ENCODE peak calls at places on chromosome X, in four cellular contexts. S is SK-N-SH; X is CD8-positive, alpha-beta T cell; T is upper lobe of right lung. A is an unnamed sample.

GRCh38 chrX:435536-436122 is 48.9 kb upstream of the PPP2R3B start:
- DNase-seq in T (peak), S (no peak), X (no peak), A (no peak)

GRCh38 chrX:37420756-37421155 is 71.6 kb downstream of the PRRG1 start:
- DNase-seq in X (no peak), S (no peak), T (no peak), A (no peak)

GRCh38 chrX:133053854-133054565 is 42.9 kb downstream of the USP26 start:
- DNase-seq in S (no peak), X (no peak), T (no peak), A (no peak)

GRCh38 chrX:56994375-56995270 is 718 bp downstream of the SPIN3 start:
- DNase-seq in X (no peak), T (no peak), S (peak), A (no peak)

GRCh38 chrX:40867352-40867751 is 132.0 kb upstream of the MED14 start:
- DNase-seq in T (no peak), S (no peak), X (no peak), A (no peak)

GRCh38 chrX:38275615-38276014 is 51.7 kb downstream of the RPGR start:
- DNase-seq in T (no peak), S (no peak), X (no peak), A (no peak)

GRCh38 chrX:7480721-7481120 is 332.8 kb upstream of the PUDP start:
- DNase-seq in X (no peak), T (no peak), S (no peak), A (no peak)

GRCh38 chrX:133933316-133933715 is 52.1 kb downstream of the GPC3 start:
- DNase-seq in S (no peak), X (no peak), T (no peak), A (no peak)

GRCh38 chrX:48467331-48467761 is 2.7 kb downstream of the SLC38A5 start:
- DNase-seq in X (no peak), S (no peak), T (no peak), A (peak)
- H3K27ac ChIP-seq in X (no peak), S (no peak), T (no peak), A (peak)

GRCh38 chrX:39519213-39519544 is 578.6 kb downstream of the BCOR start:
- DNase-seq in T (no peak), S (peak), X (no peak), A (no peak)
- H3K4me3 ChIP-seq in T (peak), S (no peak), X (no peak), A (no peak)

GRCh38 chrX:2391869-2392606 is 108.7 kb downstream of the DHRSX start:
- DNase-seq in S (no peak), T (no peak), X (no peak), A (no peak)
- TF ChIP-seq CTCF in S (no peak), T (no peak), X (no peak), A (no peak)

DNA sequence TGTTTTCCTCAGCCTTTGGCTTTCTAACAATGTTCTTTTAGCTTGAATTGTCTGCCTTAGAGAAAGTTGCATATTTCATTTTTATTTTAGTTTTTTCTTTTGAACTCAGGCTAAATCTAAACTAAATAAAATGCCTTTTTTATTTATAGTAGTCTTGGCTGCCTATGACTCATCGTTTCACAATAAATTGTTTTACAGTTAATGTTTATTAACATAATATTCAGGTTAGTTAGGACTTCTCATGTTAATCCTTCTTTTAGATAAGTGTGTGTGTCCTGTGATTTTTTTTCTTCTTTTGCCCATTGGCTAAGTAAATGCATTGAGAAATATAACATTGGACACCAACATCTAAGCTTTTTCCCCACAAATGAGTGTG is 1.6 kb downstream of the RP2 start:
- DNase-seq in T (no peak), S (no peak), X (no peak), A (no peak)
- H3K27ac ChIP-seq in T (peak), S (no peak), X (no peak), A (no peak)

GRCh38 chrX:49039598-49040375 is 3.4 kb downstream of the TFE3 start:
- DNase-seq in X (peak), T (peak), S (peak), A (peak)

GRCh38 chrX:49042581-49043219 is 457 bp downstream of the TFE3 start:
- DNase-seq in S (no peak), X (no peak), T (no peak), A (no peak)

GRCh38 chrX:49041683-49042529 is 1.3 kb downstream of the TFE3 start:
- DNase-seq in T (no peak), X (no peak), S (peak), A (peak)

GRCh38 chrX:49037883-49038475 is 5.2 kb downstream of the TFE3 start:
- DNase-seq in T (no peak), X (no peak), S (no peak), A (no peak)

DNA sequence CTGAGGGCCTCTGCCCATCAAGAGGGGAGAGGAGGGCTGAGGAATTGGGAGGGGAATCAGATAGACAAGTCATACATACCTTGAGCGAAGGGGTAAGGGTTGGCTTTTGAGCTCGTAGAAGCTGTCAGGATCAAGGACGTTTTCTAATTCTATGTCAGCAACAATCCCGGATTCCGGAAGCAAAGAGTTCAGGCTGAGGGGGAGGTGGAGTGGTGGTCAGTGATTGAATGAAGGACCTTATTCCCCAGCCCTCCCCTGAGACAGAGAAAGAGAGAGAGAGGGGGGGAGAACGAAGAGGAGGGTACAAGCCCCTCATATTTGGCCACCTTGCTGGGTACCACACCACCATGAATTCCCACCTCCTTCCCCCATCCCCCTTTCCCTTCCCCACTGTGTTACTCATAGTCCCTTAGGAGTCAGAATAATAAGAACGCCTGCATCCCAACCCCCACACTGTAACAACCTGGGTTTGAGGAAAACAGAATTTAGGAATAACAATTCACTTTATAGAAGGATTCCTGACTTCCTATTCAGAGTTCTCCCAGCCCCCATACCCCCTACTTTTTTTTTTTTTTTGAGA is 2.7 kb downstream of the TFE3 start:
- DNase-seq in X (no peak), S (no peak), T (no peak), A (no peak)
- H3K4me3 ChIP-seq in X (no peak), S (no peak), T (peak), A (no peak)

GRCh38 chrX:74349387-74349786 is 45.4 kb downstream of the ZCCHC13 start:
- DNase-seq in X (no peak), T (no peak), S (no peak), A (no peak)

GRCh38 chrX:74343327-74343969 is 39.5 kb downstream of the ZCCHC13 start:
- DNase-seq in X (no peak), T (no peak), S (no peak), A (no peak)

GRCh38 chrX:74338852-74339251 is 34.9 kb downstream of the ZCCHC13 start:
- DNase-seq in X (no peak), S (no peak), T (no peak), A (no peak)

GRCh38 chrX:74346124-74346523 is 42.1 kb downstream of the ZCCHC13 start:
- DNase-seq in T (no peak), S (no peak), X (no peak), A (no peak)

DNA sequence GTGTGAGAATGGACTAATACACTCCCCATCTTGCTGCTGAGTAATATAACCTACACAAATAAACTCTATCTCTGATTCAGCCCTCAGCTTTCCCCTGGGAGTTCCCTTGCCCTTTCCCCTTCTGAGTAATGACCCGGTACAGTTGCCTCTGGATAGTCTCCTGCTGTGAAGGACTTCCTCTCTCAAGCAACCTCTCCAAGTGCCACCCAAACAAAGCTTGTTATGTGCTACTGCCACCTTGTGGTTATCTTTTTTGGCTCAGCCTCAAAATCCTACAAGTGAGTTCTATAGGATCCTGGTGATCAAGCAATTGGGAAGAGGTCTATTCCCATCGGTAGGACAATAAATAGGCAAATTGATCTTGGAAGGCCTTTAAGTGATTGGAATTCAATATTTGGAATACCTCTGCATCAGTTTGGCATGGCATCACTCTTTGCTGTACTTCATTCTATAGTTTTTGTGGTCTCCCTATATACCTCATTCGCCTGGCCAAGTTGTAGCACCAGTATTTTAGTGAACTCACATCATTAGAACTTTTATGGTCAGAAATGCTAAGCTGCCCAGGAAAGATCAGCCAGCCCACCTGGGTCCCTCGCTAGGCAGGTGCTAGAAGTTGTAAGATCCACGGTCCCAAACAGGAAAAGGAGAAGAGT is 40.1 kb downstream of the ZCCHC13 start:
- DNase-seq in T (no peak), X (peak), S (peak), A (peak)
- TF ChIP-seq CTCF in T (peak), X (peak), S (peak), A (peak)

GRCh38 chrX:74452199-74452481 is 30.8 kb downstream of the SLC16A2 start:
- DNase-seq in T (no peak), S (no peak), X (no peak), A (no peak)
- H3K27ac ChIP-seq in T (no peak), S (no peak), X (no peak), A (no peak)

DNA sequence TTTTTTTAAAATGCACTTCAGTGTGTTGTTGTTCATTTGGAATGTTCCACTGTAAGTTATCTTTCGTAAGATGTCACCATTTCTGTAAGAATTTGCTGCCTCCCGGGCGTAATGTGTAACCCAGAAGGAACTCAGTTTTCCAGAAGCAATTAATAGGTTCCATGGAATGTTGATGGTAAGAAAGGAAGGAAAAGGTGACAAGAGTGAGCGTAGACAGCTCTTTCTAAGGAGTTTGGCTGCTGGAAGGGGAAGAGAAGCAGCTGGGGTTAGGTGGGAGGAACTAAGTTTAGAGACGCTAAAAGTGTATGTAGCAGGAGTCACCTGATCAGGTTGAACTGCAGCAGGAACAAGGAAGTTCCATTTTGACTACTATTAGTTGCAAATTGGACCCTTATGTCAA is 35.9 kb downstream of the PNMA5 start:
- DNase-seq in S (no peak), T (no peak), X (no peak), A (no peak)
- H3K4me3 ChIP-seq in S (no peak), T (peak), X (peak), A (no peak)

GRCh38 chrX:114717921-114718320 is 134.0 kb downstream of the HTR2C start:
- DNase-seq in X (no peak), S (peak), T (no peak), A (peak)
- TF ChIP-seq CTCF in X (no peak), S (peak), T (no peak), A (peak)

GRCh38 chrX:13937370-13938052 is 92.2 kb downstream of the GEMIN8 start:
- DNase-seq in T (no peak), S (peak), X (no peak), A (no peak)
- H3K27ac ChIP-seq in T (no peak), S (no peak), X (no peak), A (peak)